ENCODE peak calls at places on chromosomes 2 and 18, in ten cellular contexts. P, F, O, L, B, G, R, A, E and M are unnamed samples.

GRCh38 chr2:165455940-165456479 is 13.5 kb upstream of the CSRNP3 start:
- DNase-seq in O (no peak), E (no peak), R (no peak), A (no peak), L (no peak), B (no peak), F (no peak), P (no peak), G (no peak), M (no peak)

GRCh38 chr2:191626497-191627151 is 51.3 kb upstream of the NABP1 start:
- DNase-seq in E (no peak), L (no peak), B (peak), O (no peak), A (no peak), F (peak), G (peak), R (no peak), P (no peak), M (no peak)

GRCh38 chr2:43184339-43184895 is 42.0 kb downstream of the ZFP36L2 start:
- DNase-seq in L (no peak), R (no peak), F (peak), A (no peak), G (peak), B (peak), E (no peak), O (peak), P (no peak), M (no peak)

GRCh38 chr2:15912203-15912602 is 28.1 kb upstream of the MYCN start:
- DNase-seq in F (peak), R (no peak), P (peak), G (peak), A (no peak), B (peak), E (no peak), O (no peak), L (peak), M (peak)

GRCh38 chr2:151999058-151999457 is 99.8 kb downstream of the CACNB4 start:
- DNase-seq in O (peak), F (peak), P (peak), R (peak), G (peak), L (no peak), B (peak), A (no peak), E (no peak), M (peak)

GRCh38 chr2:224816816-224817215 is 100.7 kb upstream of the CCDC195 start:
- DNase-seq in F (peak), P (no peak), A (no peak), L (no peak), R (no peak), B (peak), G (peak), O (no peak), E (no peak), M (no peak)

GRCh38 chr2:98915751-98916358 is 20.2 kb downstream of the CRACDL start:
- DNase-seq in A (no peak), P (no peak), O (no peak), R (no peak), G (peak), F (peak), E (no peak), B (peak), L (no peak), M (peak)

GRCh38 chr18:68533641-68534040 is 181.3 kb downstream of the TMX3 start:
- DNase-seq in B (no peak), P (no peak), R (no peak), O (no peak), L (no peak), G (no peak), A (no peak), F (no peak), E (no peak), M (no peak)

GRCh38 chr18:8800445-8800844 is 95.1 kb downstream of the MTCL1 start:
- DNase-seq in R (no peak), G (peak), F (peak), L (no peak), P (no peak), O (no peak), A (no peak), B (peak), E (no peak), M (no peak)

GRCh38 chr2:97988722-97989121 is 7.0 kb downstream of the TMEM131 start:
- DNase-seq in P (no peak), A (no peak), O (no peak), F (no peak), B (no peak), L (no peak), R (no peak), E (no peak), G (no peak), M (no peak)

GRCh38 chr2:64978514-64979268 is 10.5 kb upstream of the SLC1A4 start:
- DNase-seq in A (no peak), P (no peak), E (no peak), G (peak), R (no peak), F (peak), O (no peak), L (no peak), B (peak), M (no peak)

GRCh38 chr2:147660680-147661079 is 184.1 kb upstream of the ACVR2A start:
- DNase-seq in O (no peak), B (no peak), G (no peak), E (no peak), F (no peak), L (no peak), R (no peak), P (no peak), A (no peak), M (no peak)

GRCh38 chr2:173999724-174000123 is 34.6 kb upstream of the SP3 start:
- DNase-seq in L (no peak), G (no peak), O (no peak), P (no peak), A (no peak), F (no peak), B (no peak), E (no peak), R (no peak), M (no peak)

GRCh38 chr2:98378901-98379300 is 32.6 kb downstream of the CNGA3 start:
- DNase-seq in L (no peak), B (peak), R (no peak), F (peak), P (no peak), O (no peak), G (peak), E (no peak), A (no peak), M (no peak)

GRCh38 chr18:48920408-48921038 is 30.2 kb downstream of the SMAD7 start:
- DNase-seq in R (no peak), P (no peak), E (no peak), G (no peak), O (no peak), B (no peak), L (no peak), F (no peak), A (no peak), M (no peak)

GRCh38 chr2:197838036-197838435 is 33.6 kb downstream of the PLCL1 start:
- DNase-seq in O (peak), E (no peak), A (no peak), B (peak), L (no peak), R (no peak), P (no peak), F (peak), G (no peak), M (no peak)

GRCh38 chr2:57141269-57141668 is 905.3 kb upstream of the VRK2 start:
- DNase-seq in B (no peak), P (no peak), F (no peak), A (no peak), G (peak), O (no peak), L (no peak), E (no peak), R (no peak), M (no peak)

GRCh38 chr2:199485732-199486335 is 28.1 kb upstream of the SATB2 start:
- DNase-seq in O (no peak), R (no peak), F (peak), P (peak), L (peak), E (peak), G (peak), A (no peak), B (peak), M (no peak)

GRCh38 chr2:183995632-183996031 is 602.7 kb upstream of the ZNF804A start:
- DNase-seq in F (no peak), B (no peak), A (no peak), G (peak), P (no peak), L (no peak), E (no peak), O (no peak), R (no peak), M (no peak)

GRCh38 chr2:143891879-143892308 is 628.0 kb downstream of the ZEB2 start:
- DNase-seq in R (no peak), O (no peak), L (no peak), E (no peak), P (no peak), G (no peak), B (no peak), A (no peak), F (no peak), M (no peak)